ENCODE peak calls at places on chromosomes 16 and 17, in ten cellular contexts. G is activated CD4-positive, CD25-positive, alpha-beta regulatory T cell; J is Peyer's patch; E is neural crest cell; A is fibroblast of lung; T is skeletal muscle cell; M is esophagus muscularis mucosa; D is nucleus accumbens; W is heart left ventricle; C is activated CD4-positive, alpha-beta T cell treated with anti-CD3 and anti-CD28 coated beads, Interleukin-2, amount 10 ng/mL, durations not matched to agents 24 days and 14 days. P is an unnamed sample.

GRCh38 chr17:58832514-58832913 is 76.9 kb downstream of the PPM1E start:
- DNase-seq in G (no peak), J (no peak), E (no peak), A (no peak), T (no peak), M (no peak), D (no peak), W (no peak), C (no peak), P (no peak)

GRCh38 chr17:58268326-58268725 is 12.4 kb downstream of the MPO start:
- DNase-seq in G (no peak), J (peak), E (no peak), A (no peak), T (no peak), M (no peak), D (no peak), W (no peak), C (no peak), P (no peak)

GRCh38 chr17:77606865-77607210 is 351.7 kb upstream of the TNRC6C start:
- DNase-seq in G (no peak), J (no peak), E (no peak), A (no peak), T (no peak), M (no peak), D (no peak), W (no peak), C (no peak), P (no peak)

GRCh38 chr16:20676268-20676828 is 21.1 kb downstream of the ACSM1 start:
- DNase-seq in G (no peak), J (no peak), E (no peak), A (no peak), T (no peak), M (no peak), D (no peak), W (no peak), C (no peak), P (no peak)

GRCh38 chr17:45132569-45133463 is 501 bp upstream of the PLCD3 start:
- DNase-seq in G (peak), J (peak), E (peak), A (peak), T (no peak), M (peak), D (peak), W (peak), C (peak), P (peak)

GRCh38 chr16:89565256-89565505 is 4.7 kb downstream of the RPL13 start:
- DNase-seq in G (no peak), J (no peak), E (no peak), A (no peak), T (no peak), M (no peak), D (no peak), W (no peak), C (no peak), P (no peak)

GRCh38 chr16:74757347-74757746 is 17.3 kb downstream of the FA2H start:
- DNase-seq in G (no peak), J (no peak), E (no peak), A (no peak), T (no peak), M (no peak), D (no peak), W (no peak), C (no peak), P (no peak)

GRCh38 chr16:76705883-76706282 is 428.7 kb downstream of the CNTNAP4 start:
- DNase-seq in G (no peak), J (no peak), E (no peak), A (no peak), T (no peak), M (no peak), D (no peak), W (no peak), C (no peak), P (no peak)

GRCh38 chr16:27983244-27983643 is 80.3 kb downstream of the GSG1L start:
- DNase-seq in G (no peak), J (no peak), E (no peak), A (no peak), T (no peak), M (no peak), D (no peak), W (no peak), C (no peak), P (no peak)

GRCh38 chr17:27569257-27569722 is 61.7 kb upstream of the LGALS9 start:
- DNase-seq in G (no peak), J (peak), E (no peak), A (no peak), T (no peak), M (no peak), D (peak), W (no peak), C (peak), P (no peak)

GRCh38 chr17:50863221-50863843 is 2.8 kb downstream of the TOB1 start:
- DNase-seq in G (no peak), J (peak), E (peak), A (no peak), T (no peak), M (peak), D (peak), W (no peak), C (peak), P (peak)

GRCh38 chr16:48949636-48950035 is 332.0 kb downstream of the CBLN1 start:
- DNase-seq in G (no peak), J (no peak), E (no peak), A (peak), T (no peak), M (no peak), D (no peak), W (no peak), C (no peak), P (no peak)

GRCh38 chr17:45989759-45990158 is 9.3 kb upstream of the STH start:
- DNase-seq in G (no peak), J (no peak), E (no peak), A (no peak), T (no peak), M (no peak), D (no peak), W (no peak), C (no peak), P (no peak)

GRCh38 chr17:30413109-30413508 is 34.4 kb downstream of the CPD start:
- DNase-seq in G (no peak), J (no peak), E (no peak), A (peak), T (no peak), M (no peak), D (no peak), W (no peak), C (no peak), P (no peak)

GRCh38 chr17:79087428-79088143 is 13.0 kb downstream of the ENGASE start:
- DNase-seq in G (peak), J (peak), E (peak), A (peak), T (no peak), M (no peak), D (no peak), W (peak), C (peak), P (peak)

GRCh38 chr17:1227917-1228751 is 42.1 kb upstream of the BHLHA9 start:
- DNase-seq in G (no peak), J (peak), E (no peak), A (no peak), T (no peak), M (no peak), D (no peak), W (peak), C (peak), P (no peak)

GRCh38 chr16:23859713-23860269 is 24.0 kb downstream of the PRKCB start:
- DNase-seq in G (no peak), J (no peak), E (no peak), A (no peak), T (no peak), M (no peak), D (no peak), W (no peak), C (no peak), P (no peak)

GRCh38 chr16:3363793-3364192 is 8.1 kb downstream of the OR2C1 start:
- DNase-seq in G (no peak), J (no peak), E (no peak), A (no peak), T (no peak), M (no peak), D (no peak), W (no peak), C (no peak), P (no peak)

GRCh38 chr16:88624977-88625576 is 13.3 kb upstream of the IL17C start:
- DNase-seq in G (no peak), J (no peak), E (no peak), A (no peak), T (no peak), M (no peak), D (no peak), W (no peak), C (no peak), P (no peak)

GRCh38 chr16:79269211-79269863 is 331.2 kb downstream of the MAF start:
- DNase-seq in G (no peak), J (peak), E (no peak), A (no peak), T (no peak), M (no peak), D (no peak), W (no peak), C (peak), P (no peak)

GRCh38 chr17:62974788-62975586 is 9.0 kb downstream of the TANC2 start:
- DNase-seq in G (no peak), J (no peak), E (no peak), A (peak), T (no peak), M (no peak), D (no peak), W (no peak), C (no peak), P (peak)

GRCh38 chr16:46573008-46573833 is 48.0 kb downstream of the SHCBP1 start:
- DNase-seq in G (no peak), J (no peak), E (no peak), A (peak), T (peak), M (no peak), D (no peak), W (no peak), C (no peak), P (peak)

GRCh38 chr17:63700528-63701441 is 860 bp upstream of the LIMD2 start:
- DNase-seq in G (peak), J (peak), E (no peak), A (peak), T (peak), M (no peak), D (peak), W (peak), C (peak), P (peak)

GRCh38 chr16:4093495-4094137 is 22.6 kb downstream of the ADCY9 start:
- DNase-seq in G (no peak), J (peak), E (no peak), A (no peak), T (no peak), M (no peak), D (no peak), W (no peak), C (no peak), P (no peak)

P was measured in astrocyte of the spinal cord.